ENCODE peak calls at places on chromosomes 5 and 9, in ten cellular contexts. W is body of pancreas, X is HFF-Myc, B is hepatocyte, A is lung, O is lower lobe of right lung, C is transverse colon, J is WERI-Rb-1, G is lower leg skin, S is heart right ventricle. K is an unnamed sample.

GRCh38 chr5:54362992-54363630 is 52.7 kb upstream of the ARL15 start:
- DNase-seq in S (no peak), G (no peak), B (no peak), A (no peak), O (no peak), X (no peak), J (no peak), W (no peak), C (no peak), K (no peak)

GRCh38 chr9:131813116-131813515 is 73.2 kb upstream of the RAPGEF1 start:
- DNase-seq in W (no peak), S (no peak), G (no peak), X (no peak), C (no peak), A (no peak), O (no peak), J (no peak), B (no peak), K (peak)

GRCh38 chr5:151931260-151931659 is 6.6 kb upstream of the GLRA1 start:
- DNase-seq in C (no peak), A (no peak), G (no peak), O (no peak), S (no peak), B (no peak), X (no peak), W (no peak), J (no peak), K (no peak)

GRCh38 chr5:150180241-150181027 is 9.4 kb upstream of the SLC6A7 start:
- DNase-seq in O (no peak), S (peak), G (peak), C (peak), B (no peak), J (peak), W (peak), X (no peak), A (peak), K (peak)

GRCh38 chr5:6545770-6546690 is 86.8 kb downstream of the NSUN2 start:
- DNase-seq in A (no peak), C (no peak), G (no peak), J (no peak), W (no peak), S (no peak), O (no peak), X (no peak), B (no peak), K (no peak)

GRCh38 chr5:145979270-145980223 is 43.2 kb downstream of the SH3RF2 start:
- DNase-seq in J (no peak), W (peak), C (peak), G (no peak), S (no peak), B (peak), A (no peak), O (no peak), X (no peak), K (no peak)

GRCh38 chr5:181058786-181059296 is 18.8 kb downstream of the BTNL9 start:
- DNase-seq in J (no peak), W (no peak), C (no peak), A (no peak), S (no peak), G (no peak), X (no peak), O (no peak), B (no peak), K (no peak)

GRCh38 chr5:171426266-171426665 is 6.8 kb downstream of the FGF18 start:
- DNase-seq in W (no peak), G (no peak), S (no peak), J (no peak), O (no peak), C (no peak), A (no peak), X (no peak), B (no peak), K (no peak)

GRCh38 chr9:70256123-70256551 is 2.6 kb upstream of the SMC5 start:
- DNase-seq in X (peak), B (peak), J (no peak), G (no peak), O (no peak), C (no peak), S (no peak), A (no peak), W (peak), K (peak)

GRCh38 chr5:112689510-112689909 is 48.2 kb upstream of the APC start:
- DNase-seq in B (no peak), X (no peak), W (no peak), S (no peak), C (no peak), A (no peak), J (no peak), O (no peak), G (no peak), K (peak)

GRCh38 chr9:20436475-20437195 is 185.7 kb downstream of the MLLT3 start:
- DNase-seq in W (no peak), G (no peak), C (no peak), J (no peak), A (no peak), X (no peak), B (no peak), O (no peak), S (no peak), K (no peak)

GRCh38 chr5:173472784-173473278 is 143.6 kb downstream of the BOD1 start:
- DNase-seq in C (no peak), X (no peak), B (no peak), W (peak), G (peak), J (no peak), O (no peak), A (no peak), S (no peak), K (peak)

GRCh38 chr9:99825158-99826046 is 3.7 kb downstream of the NR4A3 start:
- DNase-seq in W (no peak), O (peak), C (peak), J (no peak), S (no peak), X (no peak), A (no peak), G (no peak), B (no peak), K (no peak)

GRCh38 chr9:98365227-98365669 is 109.8 kb upstream of the TBC1D2 start:
- DNase-seq in B (no peak), S (no peak), O (no peak), X (peak), A (no peak), J (peak), W (no peak), C (no peak), G (no peak), K (peak)

GRCh38 chr5:131386779-131387178 is 122.9 kb downstream of the CDC42SE2 start:
- DNase-seq in A (no peak), W (no peak), O (no peak), C (no peak), X (no peak), J (no peak), G (no peak), S (no peak), B (peak), K (peak)
- H3K4me3 ChIP-seq in A (no peak), W (no peak), O (no peak), C (no peak), X (no peak), J (no peak), G (no peak), S (no peak), B (no peak), K (no peak)

GRCh38 chr5:140881889-140882590 is at the start of gene PCDHA13:
- DNase-seq in O (peak), A (no peak), C (no peak), J (peak), X (no peak), B (peak), W (peak), S (no peak), G (no peak), K (peak)
- TF ChIP-seq CTCF in O (peak), A (peak), C (no peak), J (peak), X (peak), B (peak), W (peak), S (peak), G (no peak), K (no peak)

GRCh38 chr5:156128026-156128425 is 198.9 kb upstream of the SGCD start:
- DNase-seq in S (no peak), B (no peak), G (no peak), A (no peak), C (no peak), X (no peak), J (no peak), W (no peak), O (no peak), K (no peak)
- H3K4me3 ChIP-seq in S (no peak), B (no peak), G (no peak), A (no peak), C (no peak), X (no peak), J (no peak), W (no peak), O (no peak), K (no peak)

GRCh38 chr9:38677660-38678303 is 42.2 kb downstream of the FAM240B start:
- DNase-seq in S (peak), J (peak), X (no peak), O (no peak), G (no peak), W (no peak), C (no peak), A (no peak), B (no peak), K (no peak)
- TF ChIP-seq CTCF in S (no peak), J (no peak), X (no peak), O (no peak), G (no peak), W (no peak), C (no peak), A (no peak), B (no peak), K (no peak)

GRCh38 chr5:158988987-158989624 is 110.6 kb downstream of the EBF1 start:
- DNase-seq in X (no peak), C (no peak), W (no peak), B (no peak), O (no peak), A (no peak), S (no peak), G (no peak), J (no peak), K (no peak)
- H3K4me3 ChIP-seq in X (no peak), C (no peak), W (no peak), B (no peak), O (no peak), A (no peak), S (no peak), G (no peak), J (no peak), K (no peak)

K was measured in fibroblast of pulmonary artery.